ENCODE peak calls at places on chromosomes 12 and 14, in ten cellular contexts. One of them, this sample, is unnamed.

GRCh38 chr12:15364221-15365170 is 42.2 kb downstream of the PTPRO start:
- DNase-seq in CD8-positive, alpha-beta memory T cell: no peak
- DNase-seq in left colon: no peak
- DNase-seq in SHP77: no peak
- DNase-seq in M059J: peak
- DNase-seq in tibial artery: no peak
- DNase-seq in LoVo: no peak
- DNase-seq in epithelial cell of esophagus: peak
- DNase-seq in MV-4-11: no peak
- DNase-seq in activated CD8-positive, alpha-beta memory T cell treated with anti-CD3 and anti-CD28 coated beads, Interleukin-2, amount 50 U/mL, for 4 hours: no peak
- DNase-seq in this sample: no peak

GRCh38 chr12:7937867-7938506 is 2.0 kb upstream of the SLC2A3 start:
- DNase-seq in CD8-positive, alpha-beta memory T cell: no peak
- DNase-seq in left colon: no peak
- DNase-seq in SHP77: no peak
- DNase-seq in M059J: peak
- DNase-seq in tibial artery: no peak
- DNase-seq in LoVo: no peak
- DNase-seq in epithelial cell of esophagus: no peak
- DNase-seq in MV-4-11: peak
- DNase-seq in activated CD8-positive, alpha-beta memory T cell treated with anti-CD3 and anti-CD28 coated beads, Interleukin-2, amount 50 U/mL, for 4 hours: no peak
- DNase-seq in this sample: no peak

GRCh38 chr12:79420146-79420618 is 270.6 kb downstream of the PAWR start:
- DNase-seq in CD8-positive, alpha-beta memory T cell: no peak
- DNase-seq in left colon: no peak
- DNase-seq in SHP77: no peak
- DNase-seq in M059J: peak
- DNase-seq in tibial artery: no peak
- DNase-seq in LoVo: peak
- DNase-seq in epithelial cell of esophagus: peak
- DNase-seq in MV-4-11: no peak
- DNase-seq in activated CD8-positive, alpha-beta memory T cell treated with anti-CD3 and anti-CD28 coated beads, Interleukin-2, amount 50 U/mL, for 4 hours: no peak
- DNase-seq in this sample: no peak

GRCh38 chr12:76571256-76571655 is 11.7 kb upstream of the OSBPL8 start:
- DNase-seq in CD8-positive, alpha-beta memory T cell: no peak
- DNase-seq in left colon: no peak
- DNase-seq in SHP77: no peak
- DNase-seq in M059J: no peak
- DNase-seq in tibial artery: no peak
- DNase-seq in LoVo: no peak
- DNase-seq in epithelial cell of esophagus: no peak
- DNase-seq in MV-4-11: no peak
- DNase-seq in activated CD8-positive, alpha-beta memory T cell treated with anti-CD3 and anti-CD28 coated beads, Interleukin-2, amount 50 U/mL, for 4 hours: no peak
- DNase-seq in this sample: no peak

GRCh38 chr12:304815-305214 is 42.2 kb upstream of the SLC6A13 start:
- DNase-seq in CD8-positive, alpha-beta memory T cell: no peak
- DNase-seq in left colon: no peak
- DNase-seq in SHP77: no peak
- DNase-seq in M059J: peak
- DNase-seq in tibial artery: no peak
- DNase-seq in LoVo: no peak
- DNase-seq in epithelial cell of esophagus: peak
- DNase-seq in MV-4-11: no peak
- DNase-seq in activated CD8-positive, alpha-beta memory T cell treated with anti-CD3 and anti-CD28 coated beads, Interleukin-2, amount 50 U/mL, for 4 hours: no peak
- DNase-seq in this sample: no peak

GRCh38 chr12:112386726-112387125 is 4.5 kb upstream of the HECTD4 start:
- DNase-seq in CD8-positive, alpha-beta memory T cell: no peak
- DNase-seq in left colon: no peak
- DNase-seq in SHP77: no peak
- DNase-seq in M059J: no peak
- DNase-seq in tibial artery: peak
- DNase-seq in LoVo: no peak
- DNase-seq in epithelial cell of esophagus: no peak
- DNase-seq in MV-4-11: peak
- DNase-seq in activated CD8-positive, alpha-beta memory T cell treated with anti-CD3 and anti-CD28 coated beads, Interleukin-2, amount 50 U/mL, for 4 hours: no peak
- DNase-seq in this sample: no peak

GRCh38 chr14:106605548-106606448 is 1079.4 kb downstream of the TMEM121 start:
- DNase-seq in CD8-positive, alpha-beta memory T cell: peak
- DNase-seq in left colon: peak
- DNase-seq in SHP77: peak
- DNase-seq in M059J: peak
- DNase-seq in tibial artery: no peak
- DNase-seq in LoVo: peak
- DNase-seq in epithelial cell of esophagus: no peak
- DNase-seq in MV-4-11: peak
- DNase-seq in activated CD8-positive, alpha-beta memory T cell treated with anti-CD3 and anti-CD28 coated beads, Interleukin-2, amount 50 U/mL, for 4 hours: peak
- DNase-seq in this sample: peak

GRCh38 chr12:45051490-45052105 is 699 bp upstream of the DBX2 start:
- DNase-seq in CD8-positive, alpha-beta memory T cell: no peak
- DNase-seq in left colon: no peak
- DNase-seq in SHP77: no peak
- DNase-seq in M059J: peak
- DNase-seq in tibial artery: no peak
- DNase-seq in LoVo: no peak
- DNase-seq in epithelial cell of esophagus: peak
- DNase-seq in MV-4-11: no peak
- DNase-seq in activated CD8-positive, alpha-beta memory T cell treated with anti-CD3 and anti-CD28 coated beads, Interleukin-2, amount 50 U/mL, for 4 hours: no peak
- DNase-seq in this sample: no peak

GRCh38 chr12:76123301-76124212 is 39.1 kb upstream of the NAP1L1 start:
- DNase-seq in CD8-positive, alpha-beta memory T cell: no peak
- DNase-seq in left colon: no peak
- DNase-seq in SHP77: no peak
- DNase-seq in M059J: peak
- DNase-seq in tibial artery: no peak
- DNase-seq in LoVo: no peak
- DNase-seq in epithelial cell of esophagus: peak
- DNase-seq in MV-4-11: no peak
- DNase-seq in activated CD8-positive, alpha-beta memory T cell treated with anti-CD3 and anti-CD28 coated beads, Interleukin-2, amount 50 U/mL, for 4 hours: no peak
- DNase-seq in this sample: no peak

GRCh38 chr14:72647782-72648181 is 246.1 kb downstream of the DPF3 start:
- DNase-seq in CD8-positive, alpha-beta memory T cell: no peak
- DNase-seq in left colon: no peak
- DNase-seq in SHP77: no peak
- DNase-seq in M059J: no peak
- DNase-seq in tibial artery: no peak
- DNase-seq in LoVo: no peak
- DNase-seq in epithelial cell of esophagus: no peak
- DNase-seq in MV-4-11: no peak
- DNase-seq in activated CD8-positive, alpha-beta memory T cell treated with anti-CD3 and anti-CD28 coated beads, Interleukin-2, amount 50 U/mL, for 4 hours: no peak
- DNase-seq in this sample: no peak

GRCh38 chr12:2489266-2489665 is 305.5 kb upstream of the FKBP4 start:
- DNase-seq in CD8-positive, alpha-beta memory T cell: no peak
- DNase-seq in left colon: no peak
- DNase-seq in SHP77: no peak
- DNase-seq in M059J: no peak
- DNase-seq in tibial artery: no peak
- DNase-seq in LoVo: no peak
- DNase-seq in epithelial cell of esophagus: no peak
- DNase-seq in MV-4-11: no peak
- DNase-seq in activated CD8-positive, alpha-beta memory T cell treated with anti-CD3 and anti-CD28 coated beads, Interleukin-2, amount 50 U/mL, for 4 hours: no peak
- DNase-seq in this sample: no peak

GRCh38 chr14:92473261-92473946 is 40.2 kb upstream of the RIN3 start:
- DNase-seq in CD8-positive, alpha-beta memory T cell: no peak
- DNase-seq in left colon: no peak
- DNase-seq in SHP77: no peak
- DNase-seq in M059J: no peak
- DNase-seq in tibial artery: peak
- DNase-seq in LoVo: no peak
- DNase-seq in epithelial cell of esophagus: peak
- DNase-seq in MV-4-11: peak
- DNase-seq in activated CD8-positive, alpha-beta memory T cell treated with anti-CD3 and anti-CD28 coated beads, Interleukin-2, amount 50 U/mL, for 4 hours: no peak
- DNase-seq in this sample: no peak

GRCh38 chr12:7141351-7142005 is 11.3 kb downstream of the CLSTN3 start:
- DNase-seq in CD8-positive, alpha-beta memory T cell: no peak
- DNase-seq in left colon: no peak
- DNase-seq in SHP77: no peak
- DNase-seq in M059J: no peak
- DNase-seq in tibial artery: no peak
- DNase-seq in LoVo: no peak
- DNase-seq in epithelial cell of esophagus: no peak
- DNase-seq in MV-4-11: no peak
- DNase-seq in activated CD8-positive, alpha-beta memory T cell treated with anti-CD3 and anti-CD28 coated beads, Interleukin-2, amount 50 U/mL, for 4 hours: no peak
- DNase-seq in this sample: no peak

GRCh38 chr12:77865178-77865577 is 34.5 kb downstream of the NAV3 start:
- DNase-seq in CD8-positive, alpha-beta memory T cell: no peak
- DNase-seq in left colon: no peak
- DNase-seq in SHP77: no peak
- DNase-seq in M059J: no peak
- DNase-seq in tibial artery: no peak
- DNase-seq in LoVo: no peak
- DNase-seq in epithelial cell of esophagus: no peak
- DNase-seq in MV-4-11: no peak
- DNase-seq in activated CD8-positive, alpha-beta memory T cell treated with anti-CD3 and anti-CD28 coated beads, Interleukin-2, amount 50 U/mL, for 4 hours: no peak
- DNase-seq in this sample: no peak

GRCh38 chr12:21604245-21605101 is at the start of gene GYS2:
- DNase-seq in CD8-positive, alpha-beta memory T cell: no peak
- DNase-seq in left colon: no peak
- DNase-seq in SHP77: no peak
- DNase-seq in M059J: no peak
- DNase-seq in tibial artery: no peak
- DNase-seq in LoVo: no peak
- DNase-seq in epithelial cell of esophagus: no peak
- DNase-seq in MV-4-11: no peak
- DNase-seq in activated CD8-positive, alpha-beta memory T cell treated with anti-CD3 and anti-CD28 coated beads, Interleukin-2, amount 50 U/mL, for 4 hours: no peak
- DNase-seq in this sample: no peak

GRCh38 chr12:65501093-65501621 is 222.7 kb downstream of the MSRB3 start:
- DNase-seq in CD8-positive, alpha-beta memory T cell: no peak
- DNase-seq in left colon: no peak
- DNase-seq in SHP77: no peak
- DNase-seq in M059J: peak
- DNase-seq in tibial artery: peak
- DNase-seq in LoVo: no peak
- DNase-seq in epithelial cell of esophagus: no peak
- DNase-seq in MV-4-11: no peak
- DNase-seq in activated CD8-positive, alpha-beta memory T cell treated with anti-CD3 and anti-CD28 coated beads, Interleukin-2, amount 50 U/mL, for 4 hours: no peak
- DNase-seq in this sample: no peak

GRCh38 chr12:56358836-56359532 is 923 bp downstream of the STAT2 start:
- DNase-seq in CD8-positive, alpha-beta memory T cell: no peak
- DNase-seq in left colon: no peak
- DNase-seq in SHP77: no peak
- DNase-seq in M059J: peak
- DNase-seq in tibial artery: no peak
- DNase-seq in LoVo: no peak
- DNase-seq in epithelial cell of esophagus: peak
- DNase-seq in MV-4-11: peak
- DNase-seq in activated CD8-positive, alpha-beta memory T cell treated with anti-CD3 and anti-CD28 coated beads, Interleukin-2, amount 50 U/mL, for 4 hours: no peak
- DNase-seq in this sample: no peak

GRCh38 chr14:79278798-79279644 is 932.3 kb downstream of the DIO2 start:
- DNase-seq in CD8-positive, alpha-beta memory T cell: no peak
- DNase-seq in left colon: peak
- DNase-seq in SHP77: peak
- DNase-seq in M059J: peak
- DNase-seq in tibial artery: peak
- DNase-seq in LoVo: peak
- DNase-seq in epithelial cell of esophagus: peak
- DNase-seq in MV-4-11: no peak
- DNase-seq in activated CD8-positive, alpha-beta memory T cell treated with anti-CD3 and anti-CD28 coated beads, Interleukin-2, amount 50 U/mL, for 4 hours: no peak
- DNase-seq in this sample: no peak

GRCh38 chr14:24162083-24162482 is 1.0 kb downstream of the IRF9 start:
- DNase-seq in CD8-positive, alpha-beta memory T cell: no peak
- DNase-seq in left colon: no peak
- DNase-seq in SHP77: no peak
- DNase-seq in M059J: no peak
- DNase-seq in tibial artery: no peak
- DNase-seq in LoVo: no peak
- DNase-seq in epithelial cell of esophagus: no peak
- DNase-seq in MV-4-11: no peak
- DNase-seq in activated CD8-positive, alpha-beta memory T cell treated with anti-CD3 and anti-CD28 coated beads, Interleukin-2, amount 50 U/mL, for 4 hours: no peak
- DNase-seq in this sample: no peak

GRCh38 chr12:58850826-58851225 is 69.5 kb downstream of the LRIG3 start:
- DNase-seq in CD8-positive, alpha-beta memory T cell: no peak
- DNase-seq in left colon: no peak
- DNase-seq in SHP77: no peak
- DNase-seq in M059J: peak
- DNase-seq in tibial artery: no peak
- DNase-seq in LoVo: no peak
- DNase-seq in epithelial cell of esophagus: no peak
- DNase-seq in MV-4-11: no peak
- DNase-seq in activated CD8-positive, alpha-beta memory T cell treated with anti-CD3 and anti-CD28 coated beads, Interleukin-2, amount 50 U/mL, for 4 hours: no peak
- DNase-seq in this sample: no peak

GRCh38 chr14:68961781-68962584 is 17.1 kb downstream of the ACTN1 start:
- DNase-seq in CD8-positive, alpha-beta memory T cell: no peak
- DNase-seq in left colon: no peak
- DNase-seq in SHP77: peak
- DNase-seq in M059J: peak
- DNase-seq in tibial artery: no peak
- DNase-seq in LoVo: no peak
- DNase-seq in epithelial cell of esophagus: peak
- DNase-seq in MV-4-11: no peak
- DNase-seq in activated CD8-positive, alpha-beta memory T cell treated with anti-CD3 and anti-CD28 coated beads, Interleukin-2, amount 50 U/mL, for 4 hours: no peak
- DNase-seq in this sample: no peak

GRCh38 chr12:9106067-9106466 is 9.7 kb downstream of the A2M start:
- DNase-seq in CD8-positive, alpha-beta memory T cell: no peak
- DNase-seq in left colon: no peak
- DNase-seq in SHP77: no peak
- DNase-seq in M059J: no peak
- DNase-seq in tibial artery: no peak
- DNase-seq in LoVo: no peak
- DNase-seq in epithelial cell of esophagus: no peak
- DNase-seq in MV-4-11: no peak
- DNase-seq in activated CD8-positive, alpha-beta memory T cell treated with anti-CD3 and anti-CD28 coated beads, Interleukin-2, amount 50 U/mL, for 4 hours: no peak
- DNase-seq in this sample: no peak

GRCh38 chr14:52268191-52269061 is 928 bp downstream of the PTGDR start:
- DNase-seq in CD8-positive, alpha-beta memory T cell: no peak
- DNase-seq in left colon: peak
- DNase-seq in SHP77: no peak
- DNase-seq in M059J: no peak
- DNase-seq in tibial artery: no peak
- DNase-seq in LoVo: no peak
- DNase-seq in epithelial cell of esophagus: peak
- DNase-seq in MV-4-11: no peak
- DNase-seq in activated CD8-positive, alpha-beta memory T cell treated with anti-CD3 and anti-CD28 coated beads, Interleukin-2, amount 50 U/mL, for 4 hours: peak
- DNase-seq in this sample: no peak

GRCh38 chr12:99259040-99259934 is 388.3 kb upstream of the GARIN6 start:
- DNase-seq in CD8-positive, alpha-beta memory T cell: no peak
- DNase-seq in left colon: no peak
- DNase-seq in SHP77: no peak
- DNase-seq in M059J: no peak
- DNase-seq in tibial artery: no peak
- DNase-seq in LoVo: no peak
- DNase-seq in epithelial cell of esophagus: no peak
- DNase-seq in MV-4-11: no peak
- DNase-seq in activated CD8-positive, alpha-beta memory T cell treated with anti-CD3 and anti-CD28 coated beads, Interleukin-2, amount 50 U/mL, for 4 hours: no peak
- DNase-seq in this sample: no peak

GRCh38 chr12:122871851-122872785 is 23.8 kb downstream of the VPS37B start:
- DNase-seq in CD8-positive, alpha-beta memory T cell: no peak
- DNase-seq in left colon: peak
- DNase-seq in SHP77: no peak
- DNase-seq in M059J: no peak
- DNase-seq in tibial artery: peak
- DNase-seq in LoVo: no peak
- DNase-seq in epithelial cell of esophagus: peak
- DNase-seq in MV-4-11: peak
- DNase-seq in activated CD8-positive, alpha-beta memory T cell treated with anti-CD3 and anti-CD28 coated beads, Interleukin-2, amount 50 U/mL, for 4 hours: no peak
- DNase-seq in this sample: no peak

GRCh38 chr12:58654021-58654420 is 266.3 kb downstream of the LRIG3 start:
- DNase-seq in CD8-positive, alpha-beta memory T cell: no peak
- DNase-seq in left colon: no peak
- DNase-seq in SHP77: no peak
- DNase-seq in M059J: no peak
- DNase-seq in tibial artery: no peak
- DNase-seq in LoVo: no peak
- DNase-seq in epithelial cell of esophagus: no peak
- DNase-seq in MV-4-11: no peak
- DNase-seq in activated CD8-positive, alpha-beta memory T cell treated with anti-CD3 and anti-CD28 coated beads, Interleukin-2, amount 50 U/mL, for 4 hours: no peak
- DNase-seq in this sample: no peak